ENCODE peak calls at places on chromosomes 6 and 20, in six cellular contexts. K, B, P, X, R and E are unnamed samples.

GRCh38 chr20:1204061-1204460 is 807 bp downstream of the C20orf202 start:
- DNase-seq in B (peak; percentile 51), R (no peak), X (no peak), P (no peak), K (no peak), E (no peak)

GRCh38 chr6:12572884-12573824 is 143.4 kb upstream of the PHACTR1 start:
- DNase-seq in X (no peak), R (peak; percentile 82), P (no peak), K (peak; percentile 44), B (peak; percentile 70), E (peak; percentile 25)

GRCh38 chr20:12414446-12415274 is 497.0 kb downstream of the BTBD3 start:
- DNase-seq in R (no peak), P (no peak), B (no peak), K (no peak), X (no peak), E (no peak)

GRCh38 chr20:7650481-7650880 is 289.8 kb downstream of the HAO1 start:
- DNase-seq in R (peak; percentile 50), P (no peak), B (no peak), K (peak; percentile 51), X (no peak), E (no peak)

GRCh38 chr20:4081396-4081795 is 66.0 kb upstream of the RNF24 start:
- DNase-seq in X (no peak), B (no peak), P (no peak), R (no peak), K (peak; percentile 81), E (no peak)

GRCh38 chr6:90294989-90295853 is 1.4 kb downstream of the BACH2 start:
- DNase-seq in X (peak; percentile 57), P (peak; percentile 68), B (no peak), R (peak; percentile 16), K (peak; percentile 28), E (peak; percentile 28)

GRCh38 chr6:163626073-163626867 is 211.8 kb downstream of the QKI start:
- DNase-seq in B (no peak), K (no peak), P (no peak), X (no peak), R (peak; percentile 20), E (no peak)

GRCh38 chr6:114055758-114056157 is 84.8 kb upstream of the HDAC2 start:
- DNase-seq in X (no peak), P (no peak), B (no peak), K (no peak), R (no peak), E (no peak)

GRCh38 chr20:2010533-2010932 is 16.7 kb upstream of the PDYN start:
- DNase-seq in P (no peak), X (no peak), K (no peak), R (no peak), B (no peak), E (no peak)

GRCh38 chr20:47396762-47397476 is 40.4 kb upstream of the ZMYND8 start:
- DNase-seq in R (no peak), K (no peak), P (no peak), X (no peak), B (no peak), E (no peak)

GRCh38 chr6:104705095-104705707 is 154.5 kb downstream of the HACE1 start:
- DNase-seq in K (peak; percentile 16), B (peak; percentile 27), P (peak; percentile 28), X (no peak), R (peak; percentile 29), E (no peak)

GRCh38 chr6:119065382-119065781 is 13.1 kb downstream of the FAM184A start:
- DNase-seq in P (no peak), K (no peak), R (no peak), X (no peak), B (no peak), E (no peak)

GRCh38 chr20:1885940-1886693 is 9.1 kb upstream of the SIRPA start:
- DNase-seq in P (no peak), R (no peak), K (no peak), B (no peak), X (no peak), E (no peak)

GRCh38 chr6:138869343-138869742 is 73.5 kb downstream of the ECT2L start:
- DNase-seq in R (no peak), X (no peak), K (peak; percentile 5), P (no peak), B (no peak), E (no peak)

GRCh38 chr6:2863901-2864300 is 22.2 kb upstream of the SERPINB1 start:
- DNase-seq in K (no peak), P (no peak), X (no peak), R (no peak), B (no peak), E (no peak)

GRCh38 chr20:59576216-59576953 is 28.0 kb upstream of the PHACTR3 start:
- DNase-seq in X (no peak), K (no peak), P (no peak), B (no peak), R (no peak), E (no peak)

GRCh38 chr6:11744753-11745152 is 33.9 kb downstream of the ADTRP start:
- DNase-seq in X (no peak), P (peak; percentile 18), R (peak; percentile 76), K (peak; percentile 94), B (no peak), E (peak; percentile 67)

GRCh38 chr20:58997141-58997770 is 9.8 kb downstream of the CTSZ start:
- DNase-seq in K (no peak), R (no peak), P (no peak), B (no peak), X (no peak), E (no peak)

GRCh38 chr6:37702314-37702713 is 4.6 kb upstream of the MDGA1 start:
- DNase-seq in K (no peak), X (no peak), B (no peak), P (no peak), R (no peak), E (no peak)

GRCh38 chr6:135121426-135121825 is 59.7 kb upstream of the MYB start:
- DNase-seq in P (no peak), X (no peak), B (no peak), R (no peak), K (no peak), E (no peak)

GRCh38 chr6:1554881-1555569 is 54.7 kb upstream of the FOXC1 start:
- DNase-seq in P (peak; percentile 58), B (peak; percentile 60), X (peak; percentile 54), R (peak; percentile 94), K (peak; percentile 62), E (peak; percentile 76)

GRCh38 chr6:17754254-17754653 is 47.5 kb upstream of the NUP153 start:
- DNase-seq in X (no peak), P (no peak), R (no peak), B (no peak), K (no peak), E (no peak)

GRCh38 chr20:37925265-37926165 is 22.6 kb downstream of the VSTM2L start:
- DNase-seq in B (no peak), K (no peak), X (no peak), R (no peak), P (no peak), E (no peak)

GRCh38 chr6:41049955-41050354 is 3.0 kb upstream of the APOBEC2 start:
- DNase-seq in B (no peak), R (no peak), P (no peak), K (no peak), X (no peak), E (no peak)

GRCh38 chr6:157534991-157535353 is 154.0 kb downstream of the ZDHHC14 start:
- DNase-seq in P (no peak), K (no peak), X (no peak), R (no peak), B (no peak), E (no peak)

GRCh38 chr6:32203435-32204267 is 11.2 kb upstream of the GPSM3 start:
- DNase-seq in X (no peak), K (no peak), B (no peak), R (no peak), P (no peak), E (no peak)

GRCh38 chr6:157990321-157991066 is 8.8 kb downstream of the SYNJ2 start:
- DNase-seq in P (peak; percentile 50), R (no peak), K (peak; percentile 81), B (no peak), X (no peak), E (no peak)

GRCh38 chr6:88815491-88815890 is 147.9 kb downstream of the RNGTT start:
- DNase-seq in X (no peak), K (no peak), B (no peak), R (no peak), P (no peak), E (no peak)

GRCh38 chr20:45041464-45042337 is 59.2 kb downstream of the KCNS1 start:
- DNase-seq in B (peak; percentile 28), P (no peak), K (peak; percentile 68), X (no peak), R (peak; percentile 27), E (peak; percentile 25)

GRCh38 chr6:43436577-43437282 is 9.4 kb downstream of the ABCC10 start:
- DNase-seq in P (no peak), K (peak; percentile 86), R (peak; percentile 71), X (no peak), B (peak; percentile 77), E (no peak)

GRCh38 chr20:25622450-25623224 is 1.2 kb downstream of the NANP start:
- DNase-seq in X (no peak), B (no peak), K (peak; percentile 2), R (peak; percentile 17), P (no peak), E (no peak)

GRCh38 chr6:72522735-72523141 is 99.1 kb upstream of the KCNQ5 start:
- DNase-seq in P (no peak), K (no peak), R (no peak), X (no peak), B (no peak), E (no peak)